ENCODE peak calls at places on chromosomes 11 and 22, in seven cellular contexts. C is fibroblast of the conjunctiva; T is EL; K is H54; V is CD4-positive, alpha-beta T cell; X is A549; Y is GM04504. E is an unnamed sample.

GRCh38 chr11:126919147-126919823 is 81.3 kb downstream of the KIRREL3 start:
- DNase-seq in C (no peak), T (no peak), K (no peak), V (no peak), X (no peak), Y (no peak), E (no peak)

GRCh38 chr11:130827697-130828377 is 88.4 kb downstream of the SNX19 start:
- DNase-seq in C (peak), T (peak), K (peak), V (no peak), X (peak), Y (peak), E (no peak)

GRCh38 chr22:45758603-45759002 is 87.0 kb downstream of the ATXN10 start:
- DNase-seq in C (no peak), T (peak), K (no peak), V (no peak), X (no peak), Y (no peak), E (no peak)

GRCh38 chr11:1994121-1994520 is 3.5 kb downstream of the H19 start:
- DNase-seq in C (peak), T (no peak), K (no peak), V (no peak), X (no peak), Y (no peak), E (no peak)

GRCh38 chr11:19957301-19957985 is 202.8 kb downstream of the DBX1 start:
- DNase-seq in C (no peak), T (no peak), K (no peak), V (no peak), X (no peak), Y (no peak), E (no peak)

GRCh38 chr22:46953968-46954755 is 191.7 kb downstream of the TBC1D22A start:
- DNase-seq in C (no peak), T (no peak), K (no peak), V (no peak), X (no peak), Y (no peak), E (no peak)

GRCh38 chr11:86414032-86414431 is 39.3 kb downstream of the CCDC81 start:
- DNase-seq in C (no peak), T (no peak), K (no peak), V (no peak), X (no peak), Y (no peak), E (no peak)

GRCh38 chr22:39242809-39243442 is 1.9 kb downstream of the PDGFB start:
- DNase-seq in C (no peak), T (no peak), K (no peak), V (peak), X (no peak), Y (no peak), E (no peak)

GRCh38 chr11:73978576-73979086 is 4.0 kb downstream of the UCP2 start:
- DNase-seq in C (no peak), T (no peak), K (no peak), V (no peak), X (no peak), Y (no peak), E (no peak)

GRCh38 chr11:72969894-72970335 is 155.7 kb downstream of the ATG16L2 start:
- DNase-seq in C (peak), T (peak), K (peak), V (no peak), X (no peak), Y (peak), E (peak)

GRCh38 chr22:23163665-23164064 is 16.6 kb upstream of the BCR start:
- DNase-seq in C (peak), T (no peak), K (no peak), V (no peak), X (no peak), Y (peak), E (no peak)

GRCh38 chr11:789951-790350 is at the start of gene CEND1:
- DNase-seq in C (no peak), T (peak), K (no peak), V (no peak), X (peak), Y (peak), E (no peak)

GRCh38 chr11:85171648-85172257 is 455.4 kb downstream of the DLG2 start:
- DNase-seq in C (no peak), T (no peak), K (no peak), V (no peak), X (no peak), Y (no peak), E (no peak)

GRCh38 chr11:36254739-36255138 is 34.5 kb downstream of the COMMD9 start:
- DNase-seq in C (peak), T (peak), K (no peak), V (no peak), X (peak), Y (no peak), E (no peak)

GRCh38 chr11:335779-336665 is 15.4 kb upstream of the IFITM3 start:
- DNase-seq in C (no peak), T (no peak), K (no peak), V (no peak), X (no peak), Y (no peak), E (no peak)

GRCh38 chr11:124745835-124746620 is 6.0 kb downstream of the VSIG2 start:
- DNase-seq in C (no peak), T (no peak), K (no peak), V (no peak), X (peak), Y (no peak), E (no peak)

GRCh38 chr22:46172522-46172921 is 22.2 kb downstream of the PPARA start:
- DNase-seq in C (no peak), T (no peak), K (no peak), V (no peak), X (no peak), Y (no peak), E (no peak)

GRCh38 chr11:64055077-64055476 is 19.3 kb downstream of the FLRT1 start:
- DNase-seq in C (no peak), T (peak), K (no peak), V (no peak), X (no peak), Y (no peak), E (no peak)

GRCh38 chr11:65314501-65315203 is at the start of gene CDC42EP2:
- DNase-seq in C (no peak), T (peak), K (peak), V (peak), X (peak), Y (peak), E (no peak)

GRCh38 chr11:130001491-130002351 is 914 bp downstream of the PRDM10 start:
- DNase-seq in C (peak), T (peak), K (peak), V (peak), X (peak), Y (no peak), E (no peak)

GRCh38 chr11:119363874-119364590 is 17.5 kb downstream of the USP2 start:
- DNase-seq in C (no peak), T (no peak), K (no peak), V (peak), X (no peak), Y (no peak), E (no peak)

GRCh38 chr22:20781272-20781990 is 7.5 kb downstream of the SERPIND1 start:
- DNase-seq in C (no peak), T (no peak), K (no peak), V (no peak), X (no peak), Y (no peak), E (no peak)

GRCh38 chr11:122375687-122376399 is 259.8 kb upstream of the BLID start:
- DNase-seq in C (no peak), T (peak), K (peak), V (no peak), X (no peak), Y (no peak), E (no peak)

GRCh38 chr22:48475661-48476345 is 1351.9 kb downstream of the BRD1 start:
- DNase-seq in C (no peak), T (no peak), K (no peak), V (no peak), X (no peak), Y (no peak), E (no peak)

GRCh38 chr11:119404872-119405271 is 18.1 kb downstream of the THY1 start:
- DNase-seq in C (no peak), T (peak), K (no peak), V (no peak), X (no peak), Y (no peak), E (no peak)

GRCh38 chr11:119751281-119752060 is 22.5 kb upstream of the NECTIN1 start:
- DNase-seq in C (no peak), T (no peak), K (no peak), V (no peak), X (no peak), Y (no peak), E (no peak)

GRCh38 chr11:63639195-63639832 is 25.1 kb upstream of the PLAAT3 start:
- DNase-seq in C (peak), T (no peak), K (no peak), V (no peak), X (peak), Y (no peak), E (no peak)

GRCh38 chr11:71139516-71140205 is 112.7 kb downstream of the SHANK2 start:
- DNase-seq in C (no peak), T (no peak), K (no peak), V (no peak), X (no peak), Y (no peak), E (no peak)

GRCh38 chr11:91513734-91514133 is 710.9 kb upstream of the FAT3 start:
- DNase-seq in C (no peak), T (no peak), K (no peak), V (no peak), X (peak), Y (no peak), E (no peak)

GRCh38 chr11:126607776-126608625 is 252.5 kb downstream of the ST3GAL4 start:
- DNase-seq in C (no peak), T (no peak), K (no peak), V (no peak), X (no peak), Y (no peak), E (no peak)

GRCh38 chr11:46238967-46239800 is 38.3 kb upstream of the CREB3L1 start:
- DNase-seq in C (peak), T (peak), K (peak), V (peak), X (peak), Y (no peak), E (no peak)